ENCODE peak calls at places on chromosomes 13 and 19, in six cellular contexts. D is T-helper 1 cell; X is naive thymus-derived CD4-positive, alpha-beta T cell; O is stimulated activated CD8-positive, alpha-beta memory T cell treated with anti-CD3 and anti-CD28 coated beads, Interleukin-2, amount 100 ng/mL, for 1 hour; U is dorsolateral prefrontal cortex; W is brain microvascular endothelial cell. R is an unnamed sample.

GRCh38 chr13:46728777-46729176 is 68.2 kb downstream of the ESD start:
- DNase-seq in D (no peak), X (no peak), O (no peak), U (no peak), W (no peak), R (no peak)

GRCh38 chr19:16226184-16226591 is 28.5 kb downstream of the AP1M1 start:
- DNase-seq in D (no peak), X (no peak), O (no peak), U (no peak), W (no peak), R (no peak)

GRCh38 chr19:45769054-45769782 is at the start of gene SIX5:
- DNase-seq in D (peak), X (peak), O (peak), U (peak), W (peak), R (peak)

GRCh38 chr13:112696869-112697465 is 7.1 kb downstream of the ATP11A start:
- DNase-seq in D (no peak), X (no peak), O (no peak), U (no peak), W (no peak), R (no peak)

GRCh38 chr13:95030948-95031347 is 270.3 kb downstream of the ABCC4 start:
- DNase-seq in D (no peak), X (no peak), O (no peak), U (no peak), W (no peak), R (no peak)

GRCh38 chr19:1513492-1514294 is 874 bp upstream of the ADAMTSL5 start:
- DNase-seq in D (peak), X (peak), O (peak), U (no peak), W (no peak), R (no peak)

GRCh38 chr13:106859505-106859904 is 291.6 kb upstream of the ARGLU1 start:
- DNase-seq in D (no peak), X (no peak), O (no peak), U (no peak), W (no peak), R (no peak)

GRCh38 chr13:108102771-108103170 is 112.6 kb downstream of the LIG4 start:
- DNase-seq in D (no peak), X (no peak), O (no peak), U (no peak), W (no peak), R (no peak)

GRCh38 chr13:26539738-26540292 is 17.7 kb upstream of the WASF3 start:
- DNase-seq in D (no peak), X (no peak), O (no peak), U (no peak), W (no peak), R (no peak)

GRCh38 chr19:11247934-11248333 is 8.5 kb downstream of the ANGPTL8 start:
- DNase-seq in D (no peak), X (no peak), O (no peak), U (no peak), W (no peak), R (no peak)

GRCh38 chr13:20387441-20387971 is 138.2 kb downstream of the CRYL1 start:
- DNase-seq in D (no peak), X (no peak), O (no peak), U (no peak), W (no peak), R (peak)

GRCh38 chr19:45075215-45076028 is 856 bp downstream of the ZNF296 start:
- DNase-seq in D (peak), X (no peak), O (no peak), U (no peak), W (no peak), R (no peak)

GRCh38 chr19:11291991-11292390 is 4.0 kb upstream of the TSPAN16 start:
- DNase-seq in D (no peak), X (no peak), O (no peak), U (no peak), W (no peak), R (no peak)

GRCh38 chr13:76438050-76438449 is 448.2 kb downstream of the KCTD12 start:
- DNase-seq in D (no peak), X (no peak), O (no peak), U (no peak), W (peak), R (no peak)